ENCODE peak calls at places on chromosomes 6 and 20, in four cellular contexts. One of them, this sample, is unnamed.
A peak's percentile ranks its signal among the peaks of the same experiment; 100 is the strongest.

GRCh38 chr6:3775906-3776305 is 24.4 kb upstream of the PXDC1 start:
- DNase-seq in bronchial epithelial cell: no peak
- DNase-seq in cardiac muscle cell: no peak
- DNase-seq in thyroid gland: no peak
- DNase-seq in this sample: no peak

GRCh38 chr6:47897233-47897632 is 115.4 kb downstream of the OPN5 start:
- DNase-seq in bronchial epithelial cell: no peak
- DNase-seq in cardiac muscle cell: no peak
- DNase-seq in thyroid gland: no peak
- DNase-seq in this sample: no peak

GRCh38 chr6:164042212-164042611 is 627.7 kb downstream of the QKI start:
- DNase-seq in bronchial epithelial cell: no peak
- DNase-seq in cardiac muscle cell: peak; percentile 57
- DNase-seq in thyroid gland: no peak
- DNase-seq in this sample: no peak

GRCh38 chr6:137122612-137123011 is 50.8 kb downstream of the IL22RA2 start:
- DNase-seq in bronchial epithelial cell: peak; percentile 73
- DNase-seq in cardiac muscle cell: no peak
- DNase-seq in thyroid gland: no peak
- DNase-seq in this sample: no peak

GRCh38 chr20:50415516-50416268 is 94.5 kb upstream of the PTPN1 start:
- DNase-seq in bronchial epithelial cell: no peak
- DNase-seq in cardiac muscle cell: peak; percentile 98
- DNase-seq in thyroid gland: peak; percentile 100
- DNase-seq in this sample: peak; percentile 39

GRCh38 chr6:12060780-12061619 is 48.9 kb downstream of the HIVEP1 start:
- DNase-seq in bronchial epithelial cell: peak; percentile 59
- DNase-seq in cardiac muscle cell: peak; percentile 84
- DNase-seq in thyroid gland: peak; percentile 8
- DNase-seq in this sample: peak; percentile 42

GRCh38 chr20:1809121-1809520 is 86.1 kb upstream of the SIRPA start:
- DNase-seq in bronchial epithelial cell: peak; percentile 99
- DNase-seq in cardiac muscle cell: peak; percentile 44
- DNase-seq in thyroid gland: no peak
- DNase-seq in this sample: no peak

GRCh38 chr6:30163918-30164654 is 740 bp downstream of the TRIM15 start:
- DNase-seq in bronchial epithelial cell: no peak
- DNase-seq in cardiac muscle cell: no peak
- DNase-seq in thyroid gland: no peak
- DNase-seq in this sample: no peak

GRCh38 chr20:44810391-44811149 is at the start of gene RIMS4:
- DNase-seq in bronchial epithelial cell: no peak
- DNase-seq in cardiac muscle cell: peak; percentile 11
- DNase-seq in thyroid gland: peak; percentile 15
- DNase-seq in this sample: peak; percentile 76

GRCh38 chr20:2234788-2235187 is 61.0 kb upstream of the TGM3 start:
- DNase-seq in bronchial epithelial cell: no peak
- DNase-seq in cardiac muscle cell: no peak
- DNase-seq in thyroid gland: no peak
- DNase-seq in this sample: peak; percentile 22

GRCh38 chr20:49659096-49659495 is 54.6 kb downstream of the B4GALT5 start:
- DNase-seq in bronchial epithelial cell: no peak
- DNase-seq in cardiac muscle cell: no peak
- DNase-seq in thyroid gland: no peak
- DNase-seq in this sample: no peak

GRCh38 chr6:54366647-54367327 is 58.5 kb downstream of the TINAG start:
- DNase-seq in bronchial epithelial cell: peak; percentile 72
- DNase-seq in cardiac muscle cell: peak; percentile 53
- DNase-seq in thyroid gland: no peak
- DNase-seq in this sample: no peak

GRCh38 chr20:47360489-47361267 is 4.2 kb upstream of the ZMYND8 start:
- DNase-seq in bronchial epithelial cell: peak; percentile 81
- DNase-seq in cardiac muscle cell: peak; percentile 97
- DNase-seq in thyroid gland: peak; percentile 93
- DNase-seq in this sample: peak; percentile 62

GRCh38 chr20:23245553-23246128 is 105.0 kb upstream of the NXT1 start:
- DNase-seq in bronchial epithelial cell: peak; percentile 37
- DNase-seq in cardiac muscle cell: peak; percentile 65
- DNase-seq in thyroid gland: peak; percentile 41
- DNase-seq in this sample: peak; percentile 47

GRCh38 chr20:32484221-32485125 is 100.7 kb downstream of the NOL4L start:
- DNase-seq in bronchial epithelial cell: no peak
- DNase-seq in cardiac muscle cell: no peak
- DNase-seq in thyroid gland: peak; percentile 37
- DNase-seq in this sample: peak; percentile 77

GRCh38 chr20:4234128-4234527 is 218.8 kb upstream of the RNF24 start:
- DNase-seq in bronchial epithelial cell: peak; percentile 68
- DNase-seq in cardiac muscle cell: peak; percentile 97
- DNase-seq in thyroid gland: no peak
- DNase-seq in this sample: no peak

GRCh38 chr20:49935746-49936152 is 448 bp upstream of the RNF114 start:
- DNase-seq in bronchial epithelial cell: no peak
- DNase-seq in cardiac muscle cell: no peak
- DNase-seq in thyroid gland: no peak
- DNase-seq in this sample: no peak

GRCh38 chr6:32941412-32941784 is 570 bp upstream of the HLA-DMB start:
- DNase-seq in bronchial epithelial cell: no peak
- DNase-seq in cardiac muscle cell: no peak
- DNase-seq in thyroid gland: peak; percentile 80
- DNase-seq in this sample: peak; percentile 13

GRCh38 chr6:122276637-122277036 is 122.8 kb upstream of the HSF2 start:
- DNase-seq in bronchial epithelial cell: peak; percentile 17
- DNase-seq in cardiac muscle cell: no peak
- DNase-seq in thyroid gland: no peak
- DNase-seq in this sample: no peak

GRCh38 chr20:57033994-57034393 is 232.4 kb downstream of the BMP7 start:
- DNase-seq in bronchial epithelial cell: peak; percentile 5
- DNase-seq in cardiac muscle cell: no peak
- DNase-seq in thyroid gland: no peak
- DNase-seq in this sample: no peak

GRCh38 chr6:118197539-118197938 is 290.5 kb downstream of the SLC35F1 start:
- DNase-seq in bronchial epithelial cell: no peak
- DNase-seq in cardiac muscle cell: no peak
- DNase-seq in thyroid gland: no peak
- DNase-seq in this sample: no peak

GRCh38 chr6:17385660-17386059 is 7.7 kb upstream of the CAP2 start:
- DNase-seq in bronchial epithelial cell: peak; percentile 52
- DNase-seq in cardiac muscle cell: peak; percentile 60
- DNase-seq in thyroid gland: no peak
- DNase-seq in this sample: no peak

GRCh38 chr20:35563834-35564233 is 22.0 kb downstream of the ERGIC3 start:
- DNase-seq in bronchial epithelial cell: no peak
- DNase-seq in cardiac muscle cell: no peak
- DNase-seq in thyroid gland: no peak
- DNase-seq in this sample: no peak

GRCh38 chr6:84866715-84867114 is 102.3 kb upstream of the TBX18 start:
- DNase-seq in bronchial epithelial cell: no peak
- DNase-seq in cardiac muscle cell: peak; percentile 45
- DNase-seq in thyroid gland: no peak
- DNase-seq in this sample: no peak

GRCh38 chr6:70520575-70520974 is 46.2 kb upstream of the SDHAF4 start:
- DNase-seq in bronchial epithelial cell: peak; percentile 10
- DNase-seq in cardiac muscle cell: peak; percentile 40
- DNase-seq in thyroid gland: no peak
- DNase-seq in this sample: no peak

GRCh38 chr20:4813839-4814695 is 92.4 kb downstream of the PRND start:
- DNase-seq in bronchial epithelial cell: peak; percentile 6
- DNase-seq in cardiac muscle cell: no peak
- DNase-seq in thyroid gland: no peak
- DNase-seq in this sample: no peak

GRCh38 chr20:47951521-47951951 is 166.3 kb upstream of the SULF2 start:
- DNase-seq in bronchial epithelial cell: peak; percentile 60
- DNase-seq in cardiac muscle cell: peak; percentile 29
- DNase-seq in thyroid gland: no peak
- DNase-seq in this sample: no peak

GRCh38 chr20:2708073-2708415 is 15.5 kb downstream of the EBF4 start:
- DNase-seq in bronchial epithelial cell: no peak
- DNase-seq in cardiac muscle cell: no peak
- DNase-seq in thyroid gland: peak; percentile 69
- DNase-seq in this sample: no peak

GRCh38 chr6:10559492-10560150 is 38.5 kb downstream of the GCNT2 start:
- DNase-seq in bronchial epithelial cell: no peak
- DNase-seq in cardiac muscle cell: no peak
- DNase-seq in thyroid gland: no peak
- DNase-seq in this sample: no peak

GRCh38 chr6:72619883-72620696 is 1.8 kb upstream of the KCNQ5 start:
- DNase-seq in bronchial epithelial cell: no peak
- DNase-seq in cardiac muscle cell: peak; percentile 51
- DNase-seq in thyroid gland: peak; percentile 44
- DNase-seq in this sample: peak; percentile 54

GRCh38 chr6:50842861-50843384 is 24.3 kb downstream of the TFAP2B start:
- DNase-seq in bronchial epithelial cell: no peak
- DNase-seq in cardiac muscle cell: no peak
- DNase-seq in thyroid gland: no peak
- DNase-seq in this sample: no peak

GRCh38 chr6:24918641-24919403 is 16.9 kb downstream of the RIPOR2 start:
- DNase-seq in bronchial epithelial cell: no peak
- DNase-seq in cardiac muscle cell: no peak
- DNase-seq in thyroid gland: no peak
- DNase-seq in this sample: no peak

GRCh38 chr6:136682292-136682691 is 110.0 kb downstream of the MAP3K5 start:
- DNase-seq in bronchial epithelial cell: no peak
- DNase-seq in cardiac muscle cell: no peak
- DNase-seq in thyroid gland: no peak
- DNase-seq in this sample: no peak

GRCh38 chr6:15464211-15464725 is 198.6 kb downstream of the DTNBP1 start:
- DNase-seq in bronchial epithelial cell: no peak
- DNase-seq in cardiac muscle cell: no peak
- DNase-seq in thyroid gland: peak; percentile 18
- DNase-seq in this sample: no peak
- TF ChIP-seq CTCF in bronchial epithelial cell: peak; percentile 74
- TF ChIP-seq CTCF in cardiac muscle cell: peak; percentile 63
- TF ChIP-seq CTCF in thyroid gland: peak; percentile 26
- TF ChIP-seq CTCF in this sample: peak; percentile 32

DNA sequence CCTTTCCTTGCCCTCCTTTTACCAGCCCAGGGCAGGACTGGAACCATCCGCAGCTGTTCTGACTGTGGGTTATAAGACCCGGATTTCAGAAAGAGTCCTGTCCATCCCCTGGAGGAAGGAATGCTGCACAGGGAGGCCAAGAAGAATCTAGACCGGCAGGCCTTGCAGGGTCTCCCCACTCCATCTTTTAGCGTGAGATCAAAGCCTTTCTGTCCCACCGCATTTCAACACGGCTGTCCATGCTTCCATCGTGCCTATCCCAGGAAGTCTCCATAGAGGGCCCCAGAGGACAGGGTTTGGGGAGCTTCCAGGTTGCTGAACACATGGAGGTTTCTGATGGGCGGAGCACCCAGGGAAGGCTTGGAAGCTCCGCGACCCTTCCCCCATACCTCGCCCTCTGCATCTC is 79.3 kb upstream of the AGPAT4 start:
- DNase-seq in bronchial epithelial cell: no peak
- DNase-seq in cardiac muscle cell: peak; percentile 39
- DNase-seq in thyroid gland: peak; percentile 14
- DNase-seq in this sample: peak; percentile 44
- TF ChIP-seq CTCF in bronchial epithelial cell: no peak
- TF ChIP-seq CTCF in cardiac muscle cell: peak; percentile 34
- TF ChIP-seq CTCF in thyroid gland: no peak
- TF ChIP-seq CTCF in this sample: peak; percentile 37

DNA sequence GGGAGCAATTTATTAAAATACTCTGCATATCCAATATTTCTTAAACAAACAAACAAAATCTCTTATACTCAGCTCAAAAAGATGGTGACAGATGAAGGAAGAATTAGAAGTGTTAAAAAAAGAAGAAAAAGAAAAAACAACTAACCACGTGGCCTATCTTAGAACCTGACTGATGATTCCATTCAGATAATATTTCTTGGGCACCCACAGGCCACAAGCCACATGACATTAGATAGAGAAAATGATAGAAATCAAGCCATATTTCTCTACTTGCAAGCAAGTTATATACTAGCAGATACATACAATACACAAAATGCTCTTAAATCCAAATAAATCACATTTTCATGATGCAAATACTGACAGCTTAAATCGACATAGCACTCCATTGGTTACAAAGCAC is 14.5 kb upstream of the RAMACL start:
- DNase-seq in bronchial epithelial cell: no peak
- DNase-seq in cardiac muscle cell: no peak
- DNase-seq in thyroid gland: no peak
- DNase-seq in this sample: no peak
- TF ChIP-seq CTCF in bronchial epithelial cell: no peak
- TF ChIP-seq CTCF in cardiac muscle cell: no peak
- TF ChIP-seq CTCF in thyroid gland: no peak
- TF ChIP-seq CTCF in this sample: no peak

GRCh38 chr6:157217894-157218370 is 105.4 kb downstream of the TMEM242 start:
- DNase-seq in bronchial epithelial cell: no peak
- DNase-seq in cardiac muscle cell: no peak
- DNase-seq in thyroid gland: no peak
- DNase-seq in this sample: no peak

GRCh38 chr6:157220485-157220884 is 102.8 kb downstream of the TMEM242 start:
- DNase-seq in bronchial epithelial cell: no peak
- DNase-seq in cardiac muscle cell: no peak
- DNase-seq in thyroid gland: no peak
- DNase-seq in this sample: no peak

GRCh38 chr6:157218371-157219198 is 104.7 kb downstream of the TMEM242 start:
- DNase-seq in bronchial epithelial cell: no peak
- DNase-seq in cardiac muscle cell: no peak
- DNase-seq in thyroid gland: no peak
- DNase-seq in this sample: no peak

GRCh38 chr6:157221049-157221816 is 102.1 kb downstream of the TMEM242 start:
- DNase-seq in bronchial epithelial cell: peak; percentile 85
- DNase-seq in cardiac muscle cell: peak; percentile 79
- DNase-seq in thyroid gland: peak; percentile 89
- DNase-seq in this sample: peak; percentile 82

DNA sequence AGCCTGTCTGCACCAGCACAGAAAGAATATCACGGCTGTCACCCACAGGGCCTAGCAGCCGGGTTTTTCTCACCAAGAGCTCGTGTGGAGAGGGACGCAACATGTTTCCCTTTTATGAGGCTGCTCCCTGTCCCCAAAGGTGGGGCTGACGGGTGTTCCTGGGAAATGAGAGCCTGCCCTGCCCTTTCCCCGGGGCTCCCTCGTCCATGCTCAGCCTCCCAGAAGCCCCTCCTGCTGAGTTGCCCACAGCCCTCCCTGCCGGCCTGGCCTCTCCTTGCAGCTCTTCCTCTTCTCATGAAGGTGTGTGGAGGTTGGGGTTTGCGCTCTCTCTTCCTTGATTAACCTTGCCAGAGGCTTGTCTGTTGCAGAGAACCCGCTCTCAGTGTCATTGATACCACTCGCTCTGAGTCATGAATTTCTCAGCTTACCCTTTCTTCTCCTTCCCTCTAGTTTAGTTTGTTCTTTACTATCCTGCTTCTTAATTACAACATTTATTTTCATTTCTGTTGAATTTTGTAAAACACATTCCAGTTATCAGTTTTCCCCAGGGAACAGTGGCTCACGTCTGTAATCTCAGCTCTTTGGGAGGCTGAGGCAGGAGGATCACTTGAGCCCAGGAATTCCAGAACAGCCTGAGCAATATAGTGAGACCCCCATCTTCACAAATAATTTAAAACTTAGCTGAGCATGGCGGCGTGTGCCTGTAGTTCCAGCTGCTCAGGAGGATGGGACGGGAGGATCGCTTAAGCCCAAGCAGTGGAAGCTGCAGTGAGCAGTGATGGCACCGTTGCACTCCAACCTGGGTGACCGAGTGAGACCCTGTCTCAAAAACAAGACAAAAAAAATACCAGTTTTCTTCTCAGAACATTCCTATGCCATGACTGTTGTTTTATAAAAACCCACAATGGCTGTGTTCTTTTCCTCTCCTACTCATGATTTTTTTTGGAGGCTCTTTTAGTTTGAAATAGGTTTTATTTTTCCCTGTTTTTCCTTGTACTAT is 103.8 kb downstream of the TMEM242 start:
- DNase-seq in bronchial epithelial cell: peak; percentile 62
- DNase-seq in cardiac muscle cell: peak; percentile 58
- DNase-seq in thyroid gland: no peak
- DNase-seq in this sample: no peak
- TF ChIP-seq CTCF in bronchial epithelial cell: no peak
- TF ChIP-seq CTCF in cardiac muscle cell: no peak
- TF ChIP-seq CTCF in thyroid gland: no peak
- TF ChIP-seq CTCF in this sample: no peak

This sample was measured in nephron progenitor cell.